ENCODE peak calls at places on chromosomes 13 and 19, in eight cellular contexts. One of them, this sample, is unnamed.
A peak's percentile ranks its signal among the peaks of the same experiment; 100 is the strongest.

GRCh38 chr13:26785845-26786630 is 25.5 kb upstream of the GPR12 start:
- DNase-seq in germinal center: peak; percentile 45
- DNase-seq in stimulated activated CD8-positive, alpha-beta memory T cell treated with anti-CD3 and anti-CD28 coated beads, Interleukin-4, amount 100 ng/mL, for 1 hour: peak; percentile 17
- DNase-seq in EL: peak; percentile 42
- DNase-seq in ELR: peak; percentile 15
- DNase-seq in left ventricle myocardium superior: no peak
- DNase-seq in AG10803: peak; percentile 1
- DNase-seq in activated CD8-positive, alpha-beta memory T cell treated with anti-CD3 and anti-CD28 coated beads for 4 hours: peak; percentile 3
- DNase-seq in this sample: no peak

GRCh38 chr13:90696254-90696653 is 651.2 kb upstream of the MIR17HG start:
- DNase-seq in germinal center: no peak
- DNase-seq in stimulated activated CD8-positive, alpha-beta memory T cell treated with anti-CD3 and anti-CD28 coated beads, Interleukin-4, amount 100 ng/mL, for 1 hour: no peak
- DNase-seq in EL: peak; percentile 27
- DNase-seq in ELR: peak; percentile 80
- DNase-seq in left ventricle myocardium superior: no peak
- DNase-seq in AG10803: peak; percentile 45
- DNase-seq in activated CD8-positive, alpha-beta memory T cell treated with anti-CD3 and anti-CD28 coated beads for 4 hours: no peak
- DNase-seq in this sample: no peak

GRCh38 chr19:29576043-29576442 is 30.0 kb upstream of the POP4 start:
- DNase-seq in germinal center: no peak
- DNase-seq in stimulated activated CD8-positive, alpha-beta memory T cell treated with anti-CD3 and anti-CD28 coated beads, Interleukin-4, amount 100 ng/mL, for 1 hour: no peak
- DNase-seq in EL: no peak
- DNase-seq in ELR: peak; percentile 55
- DNase-seq in left ventricle myocardium superior: no peak
- DNase-seq in AG10803: peak; percentile 5
- DNase-seq in activated CD8-positive, alpha-beta memory T cell treated with anti-CD3 and anti-CD28 coated beads for 4 hours: no peak
- DNase-seq in this sample: no peak

GRCh38 chr13:24625870-24626419 is 54.3 kb upstream of the ATP12A start:
- DNase-seq in germinal center: no peak
- DNase-seq in stimulated activated CD8-positive, alpha-beta memory T cell treated with anti-CD3 and anti-CD28 coated beads, Interleukin-4, amount 100 ng/mL, for 1 hour: no peak
- DNase-seq in EL: no peak
- DNase-seq in ELR: no peak
- DNase-seq in left ventricle myocardium superior: no peak
- DNase-seq in AG10803: no peak
- DNase-seq in activated CD8-positive, alpha-beta memory T cell treated with anti-CD3 and anti-CD28 coated beads for 4 hours: no peak
- DNase-seq in this sample: no peak

GRCh38 chr19:13173129-13173737 is 23.0 kb downstream of the IER2 start:
- DNase-seq in germinal center: no peak
- DNase-seq in stimulated activated CD8-positive, alpha-beta memory T cell treated with anti-CD3 and anti-CD28 coated beads, Interleukin-4, amount 100 ng/mL, for 1 hour: no peak
- DNase-seq in EL: no peak
- DNase-seq in ELR: no peak
- DNase-seq in left ventricle myocardium superior: no peak
- DNase-seq in AG10803: no peak
- DNase-seq in activated CD8-positive, alpha-beta memory T cell treated with anti-CD3 and anti-CD28 coated beads for 4 hours: no peak
- DNase-seq in this sample: no peak

GRCh38 chr13:113796211-113796875 is 37.3 kb downstream of the TMEM255B start:
- DNase-seq in germinal center: no peak
- DNase-seq in stimulated activated CD8-positive, alpha-beta memory T cell treated with anti-CD3 and anti-CD28 coated beads, Interleukin-4, amount 100 ng/mL, for 1 hour: no peak
- DNase-seq in EL: no peak
- DNase-seq in ELR: no peak
- DNase-seq in left ventricle myocardium superior: peak; percentile 12
- DNase-seq in AG10803: no peak
- DNase-seq in activated CD8-positive, alpha-beta memory T cell treated with anti-CD3 and anti-CD28 coated beads for 4 hours: no peak
- DNase-seq in this sample: no peak

GRCh38 chr19:1446713-1447564 is 3.0 kb upstream of the APC2 start:
- DNase-seq in germinal center: peak; percentile 5
- DNase-seq in stimulated activated CD8-positive, alpha-beta memory T cell treated with anti-CD3 and anti-CD28 coated beads, Interleukin-4, amount 100 ng/mL, for 1 hour: no peak
- DNase-seq in EL: no peak
- DNase-seq in ELR: no peak
- DNase-seq in left ventricle myocardium superior: peak; percentile 50
- DNase-seq in AG10803: no peak
- DNase-seq in activated CD8-positive, alpha-beta memory T cell treated with anti-CD3 and anti-CD28 coated beads for 4 hours: no peak
- DNase-seq in this sample: no peak

GRCh38 chr13:42011601-42012401 is 36.6 kb upstream of the DGKH start:
- DNase-seq in germinal center: no peak
- DNase-seq in stimulated activated CD8-positive, alpha-beta memory T cell treated with anti-CD3 and anti-CD28 coated beads, Interleukin-4, amount 100 ng/mL, for 1 hour: no peak
- DNase-seq in EL: no peak
- DNase-seq in ELR: no peak
- DNase-seq in left ventricle myocardium superior: no peak
- DNase-seq in AG10803: no peak
- DNase-seq in activated CD8-positive, alpha-beta memory T cell treated with anti-CD3 and anti-CD28 coated beads for 4 hours: no peak
- DNase-seq in this sample: no peak

GRCh38 chr13:24891476-24892108 is 127.6 kb downstream of the RNF17 start:
- DNase-seq in germinal center: no peak
- DNase-seq in stimulated activated CD8-positive, alpha-beta memory T cell treated with anti-CD3 and anti-CD28 coated beads, Interleukin-4, amount 100 ng/mL, for 1 hour: no peak
- DNase-seq in EL: no peak
- DNase-seq in ELR: no peak
- DNase-seq in left ventricle myocardium superior: no peak
- DNase-seq in AG10803: no peak
- DNase-seq in activated CD8-positive, alpha-beta memory T cell treated with anti-CD3 and anti-CD28 coated beads for 4 hours: no peak
- DNase-seq in this sample: no peak

GRCh38 chr19:35262101-35262761 is 6.5 kb upstream of the USF2 start:
- DNase-seq in germinal center: no peak
- DNase-seq in stimulated activated CD8-positive, alpha-beta memory T cell treated with anti-CD3 and anti-CD28 coated beads, Interleukin-4, amount 100 ng/mL, for 1 hour: no peak
- DNase-seq in EL: no peak
- DNase-seq in ELR: no peak
- DNase-seq in left ventricle myocardium superior: peak; percentile 40
- DNase-seq in AG10803: no peak
- DNase-seq in activated CD8-positive, alpha-beta memory T cell treated with anti-CD3 and anti-CD28 coated beads for 4 hours: no peak
- DNase-seq in this sample: no peak

GRCh38 chr19:50794778-50795664 is 4.8 kb downstream of the ACP4 start:
- DNase-seq in germinal center: no peak
- DNase-seq in stimulated activated CD8-positive, alpha-beta memory T cell treated with anti-CD3 and anti-CD28 coated beads, Interleukin-4, amount 100 ng/mL, for 1 hour: no peak
- DNase-seq in EL: peak; percentile 42
- DNase-seq in ELR: peak; percentile 59
- DNase-seq in left ventricle myocardium superior: no peak
- DNase-seq in AG10803: no peak
- DNase-seq in activated CD8-positive, alpha-beta memory T cell treated with anti-CD3 and anti-CD28 coated beads for 4 hours: no peak
- DNase-seq in this sample: no peak

GRCh38 chr13:35979378-35979911 is 151.7 kb downstream of the DCLK1 start:
- DNase-seq in germinal center: no peak
- DNase-seq in stimulated activated CD8-positive, alpha-beta memory T cell treated with anti-CD3 and anti-CD28 coated beads, Interleukin-4, amount 100 ng/mL, for 1 hour: no peak
- DNase-seq in EL: peak; percentile 90
- DNase-seq in ELR: peak; percentile 62
- DNase-seq in left ventricle myocardium superior: peak; percentile 72
- DNase-seq in AG10803: peak; percentile 96
- DNase-seq in activated CD8-positive, alpha-beta memory T cell treated with anti-CD3 and anti-CD28 coated beads for 4 hours: no peak
- DNase-seq in this sample: no peak

GRCh38 chr19:46614114-46614701 is 10.7 kb downstream of the PTGIR start:
- DNase-seq in germinal center: peak; percentile 81
- DNase-seq in stimulated activated CD8-positive, alpha-beta memory T cell treated with anti-CD3 and anti-CD28 coated beads, Interleukin-4, amount 100 ng/mL, for 1 hour: peak; percentile 59
- DNase-seq in EL: peak; percentile 78
- DNase-seq in ELR: peak; percentile 79
- DNase-seq in left ventricle myocardium superior: peak; percentile 91
- DNase-seq in AG10803: peak; percentile 77
- DNase-seq in activated CD8-positive, alpha-beta memory T cell treated with anti-CD3 and anti-CD28 coated beads for 4 hours: peak; percentile 64
- DNase-seq in this sample: no peak

GRCh38 chr13:62212246-62212645 is 796.6 kb upstream of the PCDH20 start:
- DNase-seq in germinal center: no peak
- DNase-seq in stimulated activated CD8-positive, alpha-beta memory T cell treated with anti-CD3 and anti-CD28 coated beads, Interleukin-4, amount 100 ng/mL, for 1 hour: no peak
- DNase-seq in EL: no peak
- DNase-seq in ELR: no peak
- DNase-seq in left ventricle myocardium superior: no peak
- DNase-seq in AG10803: no peak
- DNase-seq in activated CD8-positive, alpha-beta memory T cell treated with anti-CD3 and anti-CD28 coated beads for 4 hours: no peak
- DNase-seq in this sample: no peak

GRCh38 chr19:39156230-39156890 is 30.8 kb downstream of the PAK4 start:
- DNase-seq in germinal center: no peak
- DNase-seq in stimulated activated CD8-positive, alpha-beta memory T cell treated with anti-CD3 and anti-CD28 coated beads, Interleukin-4, amount 100 ng/mL, for 1 hour: no peak
- DNase-seq in EL: peak; percentile 12
- DNase-seq in ELR: peak; percentile 18
- DNase-seq in left ventricle myocardium superior: no peak
- DNase-seq in AG10803: peak; percentile 8
- DNase-seq in activated CD8-positive, alpha-beta memory T cell treated with anti-CD3 and anti-CD28 coated beads for 4 hours: no peak
- DNase-seq in this sample: no peak

GRCh38 chr19:54518844-54519243 is 16.2 kb downstream of the LAIR2 start:
- DNase-seq in germinal center: no peak
- DNase-seq in stimulated activated CD8-positive, alpha-beta memory T cell treated with anti-CD3 and anti-CD28 coated beads, Interleukin-4, amount 100 ng/mL, for 1 hour: no peak
- DNase-seq in EL: no peak
- DNase-seq in ELR: peak; percentile 10
- DNase-seq in left ventricle myocardium superior: no peak
- DNase-seq in AG10803: no peak
- DNase-seq in activated CD8-positive, alpha-beta memory T cell treated with anti-CD3 and anti-CD28 coated beads for 4 hours: no peak
- DNase-seq in this sample: no peak

GRCh38 chr13:89568276-89568675 is 1779.2 kb upstream of the MIR17HG start:
- DNase-seq in germinal center: no peak
- DNase-seq in stimulated activated CD8-positive, alpha-beta memory T cell treated with anti-CD3 and anti-CD28 coated beads, Interleukin-4, amount 100 ng/mL, for 1 hour: no peak
- DNase-seq in EL: no peak
- DNase-seq in ELR: no peak
- DNase-seq in left ventricle myocardium superior: no peak
- DNase-seq in AG10803: no peak
- DNase-seq in activated CD8-positive, alpha-beta memory T cell treated with anti-CD3 and anti-CD28 coated beads for 4 hours: no peak
- DNase-seq in this sample: no peak

GRCh38 chr19:51020988-51021651 is 1.6 kb upstream of the KLK10 start:
- DNase-seq in germinal center: no peak
- DNase-seq in stimulated activated CD8-positive, alpha-beta memory T cell treated with anti-CD3 and anti-CD28 coated beads, Interleukin-4, amount 100 ng/mL, for 1 hour: no peak
- DNase-seq in EL: peak; percentile 46
- DNase-seq in ELR: peak; percentile 61
- DNase-seq in left ventricle myocardium superior: no peak
- DNase-seq in AG10803: peak; percentile 55
- DNase-seq in activated CD8-positive, alpha-beta memory T cell treated with anti-CD3 and anti-CD28 coated beads for 4 hours: no peak
- DNase-seq in this sample: no peak

GRCh38 chr13:51620165-51620983 is 36.1 kb downstream of the WDFY2 start:
- DNase-seq in germinal center: no peak
- DNase-seq in stimulated activated CD8-positive, alpha-beta memory T cell treated with anti-CD3 and anti-CD28 coated beads, Interleukin-4, amount 100 ng/mL, for 1 hour: no peak
- DNase-seq in EL: no peak
- DNase-seq in ELR: no peak
- DNase-seq in left ventricle myocardium superior: peak; percentile 64
- DNase-seq in AG10803: peak; percentile 48
- DNase-seq in activated CD8-positive, alpha-beta memory T cell treated with anti-CD3 and anti-CD28 coated beads for 4 hours: no peak
- DNase-seq in this sample: no peak

GRCh38 chr13:29702912-29703351 is 107.4 kb upstream of the SLC7A1 start:
- DNase-seq in germinal center: no peak
- DNase-seq in stimulated activated CD8-positive, alpha-beta memory T cell treated with anti-CD3 and anti-CD28 coated beads, Interleukin-4, amount 100 ng/mL, for 1 hour: no peak
- DNase-seq in EL: peak; percentile 98
- DNase-seq in ELR: peak; percentile 98
- DNase-seq in left ventricle myocardium superior: peak; percentile 43
- DNase-seq in AG10803: peak; percentile 93
- DNase-seq in activated CD8-positive, alpha-beta memory T cell treated with anti-CD3 and anti-CD28 coated beads for 4 hours: no peak
- DNase-seq in this sample: peak; percentile 83

GRCh38 chr13:60617863-60618733 is 221.1 kb downstream of the TDRD3 start:
- DNase-seq in germinal center: no peak
- DNase-seq in stimulated activated CD8-positive, alpha-beta memory T cell treated with anti-CD3 and anti-CD28 coated beads, Interleukin-4, amount 100 ng/mL, for 1 hour: no peak
- DNase-seq in EL: peak; percentile 27
- DNase-seq in ELR: peak; percentile 50
- DNase-seq in left ventricle myocardium superior: no peak
- DNase-seq in AG10803: peak; percentile 55
- DNase-seq in activated CD8-positive, alpha-beta memory T cell treated with anti-CD3 and anti-CD28 coated beads for 4 hours: no peak
- DNase-seq in this sample: no peak

GRCh38 chr19:18304194-18304495 is 18.7 kb downstream of the LSM4 start:
- DNase-seq in germinal center: peak; percentile 30
- DNase-seq in stimulated activated CD8-positive, alpha-beta memory T cell treated with anti-CD3 and anti-CD28 coated beads, Interleukin-4, amount 100 ng/mL, for 1 hour: no peak
- DNase-seq in EL: no peak
- DNase-seq in ELR: no peak
- DNase-seq in left ventricle myocardium superior: peak; percentile 76
- DNase-seq in AG10803: no peak
- DNase-seq in activated CD8-positive, alpha-beta memory T cell treated with anti-CD3 and anti-CD28 coated beads for 4 hours: no peak
- DNase-seq in this sample: no peak

GRCh38 chr19:48713041-48713863 is 6.3 kb downstream of the MAMSTR start:
- DNase-seq in germinal center: peak; percentile 38
- DNase-seq in stimulated activated CD8-positive, alpha-beta memory T cell treated with anti-CD3 and anti-CD28 coated beads, Interleukin-4, amount 100 ng/mL, for 1 hour: no peak
- DNase-seq in EL: peak; percentile 23
- DNase-seq in ELR: peak; percentile 52
- DNase-seq in left ventricle myocardium superior: peak; percentile 35
- DNase-seq in AG10803: no peak
- DNase-seq in activated CD8-positive, alpha-beta memory T cell treated with anti-CD3 and anti-CD28 coated beads for 4 hours: no peak
- DNase-seq in this sample: no peak

GRCh38 chr19:11136400-11137101 is 19.0 kb downstream of the SPC24 start:
- DNase-seq in germinal center: no peak
- DNase-seq in stimulated activated CD8-positive, alpha-beta memory T cell treated with anti-CD3 and anti-CD28 coated beads, Interleukin-4, amount 100 ng/mL, for 1 hour: no peak
- DNase-seq in EL: no peak
- DNase-seq in ELR: no peak
- DNase-seq in left ventricle myocardium superior: no peak
- DNase-seq in AG10803: no peak
- DNase-seq in activated CD8-positive, alpha-beta memory T cell treated with anti-CD3 and anti-CD28 coated beads for 4 hours: no peak
- DNase-seq in this sample: no peak

GRCh38 chr19:31555634-31556215 is 206.5 kb upstream of the TSHZ3 start:
- DNase-seq in germinal center: no peak
- DNase-seq in stimulated activated CD8-positive, alpha-beta memory T cell treated with anti-CD3 and anti-CD28 coated beads, Interleukin-4, amount 100 ng/mL, for 1 hour: no peak
- DNase-seq in EL: no peak
- DNase-seq in ELR: peak; percentile 1
- DNase-seq in left ventricle myocardium superior: no peak
- DNase-seq in AG10803: no peak
- DNase-seq in activated CD8-positive, alpha-beta memory T cell treated with anti-CD3 and anti-CD28 coated beads for 4 hours: no peak
- DNase-seq in this sample: no peak

GRCh38 chr19:13234518-13234917 is 84.3 kb downstream of the IER2 start:
- DNase-seq in germinal center: peak; percentile 82
- DNase-seq in stimulated activated CD8-positive, alpha-beta memory T cell treated with anti-CD3 and anti-CD28 coated beads, Interleukin-4, amount 100 ng/mL, for 1 hour: no peak
- DNase-seq in EL: peak; percentile 60
- DNase-seq in ELR: peak; percentile 66
- DNase-seq in left ventricle myocardium superior: no peak
- DNase-seq in AG10803: peak; percentile 24
- DNase-seq in activated CD8-positive, alpha-beta memory T cell treated with anti-CD3 and anti-CD28 coated beads for 4 hours: peak; percentile 35
- DNase-seq in this sample: no peak

GRCh38 chr13:21014666-21015170 is 46.7 kb downstream of the LATS2 start:
- DNase-seq in germinal center: no peak
- DNase-seq in stimulated activated CD8-positive, alpha-beta memory T cell treated with anti-CD3 and anti-CD28 coated beads, Interleukin-4, amount 100 ng/mL, for 1 hour: no peak
- DNase-seq in EL: peak; percentile 79
- DNase-seq in ELR: peak; percentile 82
- DNase-seq in left ventricle myocardium superior: peak; percentile 81
- DNase-seq in AG10803: peak; percentile 84
- DNase-seq in activated CD8-positive, alpha-beta memory T cell treated with anti-CD3 and anti-CD28 coated beads for 4 hours: no peak
- DNase-seq in this sample: no peak